ENCODE peak calls at places on chromosome 22, in four cellular contexts. J is heart right ventricle, T is tibial artery, B is left ventricle myocardium inferior. W is an unnamed sample. For H3K27me3, the result is how much of the 10 kb centered on the place peaks cover.

GRCh38 chr22:25853078-25853477 is 111.1 kb downstream of the MYO18B start:
- DNase-seq in B (no peak), T (no peak), J (no peak), W (no peak)

GRCh38 chr22:45970709-45971388 is 6.1 kb downstream of the WNT7B start:
- DNase-seq in J (no peak), B (no peak), T (no peak), W (no peak)

GRCh38 chr22:26615149-26615548 is 2.7 kb downstream of the CRYBB1 start:
- DNase-seq in T (no peak), J (no peak), B (no peak), W (no peak)

GRCh38 chr22:42289671-42290269 is 19.3 kb upstream of the TCF20 start:
- DNase-seq in T (no peak), J (no peak), B (no peak), W (no peak)

GRCh38 chr22:26097840-26098239 is 71.4 kb upstream of the SEZ6L start:
- DNase-seq in J (no peak), B (no peak), T (no peak), W (no peak)

GRCh38 chr22:45925811-45926351 is 51.1 kb downstream of the WNT7B start:
- DNase-seq in B (no peak), J (no peak), T (no peak), W (no peak)

GRCh38 chr22:29030618-29031235 is 30.9 kb downstream of the C22orf31 start:
- DNase-seq in T (peak), B (peak), J (peak), W (peak)

GRCh38 chr22:18033204-18033998 is 9.0 kb upstream of the MICAL3 start:
- DNase-seq in B (no peak), J (no peak), T (no peak), W (no peak)

GRCh38 chr22:27876684-27877083 is 42.4 kb downstream of the PITPNB start:
- DNase-seq in B (no peak), J (no peak), T (no peak), W (no peak)

GRCh38 chr22:19870153-19871022 is 15.7 kb upstream of the GNB1L start:
- DNase-seq in T (peak), J (no peak), B (no peak), W (no peak)

GRCh38 chr22:22196018-22196533 is 48.5 kb upstream of the VPREB1 start:
- DNase-seq in B (no peak), J (no peak), T (no peak), W (no peak)

GRCh38 chr22:34620832-34621231 is 445.1 kb upstream of the ISX start:
- DNase-seq in T (no peak), B (no peak), J (no peak), W (no peak)

GRCh38 chr22:20061481-20061861 is 18.6 kb upstream of the DGCR8 start:
- DNase-seq in B (no peak), J (no peak), T (no peak), W (no peak)

GRCh38 chr22:45683248-45683647 is 11.6 kb downstream of the ATXN10 start:
- DNase-seq in T (no peak), J (no peak), B (no peak), W (no peak)

GRCh38 chr22:20015971-20016733 is 471 bp downstream of the ARVCF start:
- DNase-seq in B (no peak), J (no peak), T (no peak), W (no peak)

GRCh38 chr22:38465673-38466490 is 2.0 kb upstream of the KDELR3 start:
- DNase-seq in T (no peak), J (no peak), B (no peak), W (no peak)

GRCh38 chr22:22141771-22142591 is 102.6 kb upstream of the VPREB1 start:
- DNase-seq in J (no peak), T (no peak), B (no peak), W (no peak)

GRCh38 chr22:45413368-45414211 is at the start of the genes RIBC2 and SMC1B:
- DNase-seq in B (peak), J (peak), T (peak), W (peak)

GRCh38 chr22:45996241-45997076 is 19.5 kb upstream of the WNT7B start:
- DNase-seq in T (peak), B (peak), J (peak), W (no peak)

GRCh38 chr22:46107753-46108563 is 42.4 kb upstream of the PPARA start:
- DNase-seq in J (no peak), B (no peak), T (no peak), W (no peak)

GRCh38 chr22:20117656-20118571 is 888 bp upstream of the TRMT2A start:
- DNase-seq in T (no peak), J (peak), B (peak), W (no peak)

GRCh38 chr22:17258015-17258827 is 39.0 kb upstream of the ADA2 start:
- DNase-seq in B (peak), T (no peak), J (peak), W (peak)

GRCh38 chr22:18024276-18024939 is at the start of gene MICAL3:
- DNase-seq in J (no peak), B (peak), T (no peak), W (peak)

GRCh38 chr22:25368271-25368670 is 148.8 kb downstream of the CRYBB2 start:
- DNase-seq in J (no peak), B (no peak), T (no peak), W (peak)

GRCh38 chr22:18104566-18104965 is 6.0 kb upstream of the TUBA8 start:
- DNase-seq in B (no peak), T (no peak), J (no peak), W (no peak)

GRCh38 chr22:25840883-25841282 is 98.9 kb downstream of the MYO18B start:
- DNase-seq in J (no peak), B (no peak), T (no peak), W (no peak)

GRCh38 chr22:33006220-33006954 is 51.8 kb downstream of the SYN3 start:
- DNase-seq in J (no peak), T (no peak), B (no peak), W (no peak)

GRCh38 chr22:42680648-42681047 is 31.5 kb upstream of the CYB5R3 start:
- DNase-seq in J (no peak), B (no peak), T (no peak), W (no peak)

GRCh38 chr22:45246060-45246985 is 5.6 kb upstream of the KIAA0930 start:
- DNase-seq in T (no peak), J (no peak), B (no peak), W (peak)

GRCh38 chr22:43887391-43887790 is 4.4 kb downstream of the PNPLA5 start:
- DNase-seq in B (no peak), T (no peak), J (no peak), W (no peak)
- H3K27me3 ChIP-seq in B (half or more), T (under half), J (under half), W (under half)

GRCh38 chr22:41197046-41197807 is 7.9 kb upstream of the L3MBTL2 start:
- DNase-seq in T (peak), J (peak), B (peak), W (peak)
- TF ChIP-seq CTCF in T (no peak), J (peak), B (peak), W (no peak)

DNA sequence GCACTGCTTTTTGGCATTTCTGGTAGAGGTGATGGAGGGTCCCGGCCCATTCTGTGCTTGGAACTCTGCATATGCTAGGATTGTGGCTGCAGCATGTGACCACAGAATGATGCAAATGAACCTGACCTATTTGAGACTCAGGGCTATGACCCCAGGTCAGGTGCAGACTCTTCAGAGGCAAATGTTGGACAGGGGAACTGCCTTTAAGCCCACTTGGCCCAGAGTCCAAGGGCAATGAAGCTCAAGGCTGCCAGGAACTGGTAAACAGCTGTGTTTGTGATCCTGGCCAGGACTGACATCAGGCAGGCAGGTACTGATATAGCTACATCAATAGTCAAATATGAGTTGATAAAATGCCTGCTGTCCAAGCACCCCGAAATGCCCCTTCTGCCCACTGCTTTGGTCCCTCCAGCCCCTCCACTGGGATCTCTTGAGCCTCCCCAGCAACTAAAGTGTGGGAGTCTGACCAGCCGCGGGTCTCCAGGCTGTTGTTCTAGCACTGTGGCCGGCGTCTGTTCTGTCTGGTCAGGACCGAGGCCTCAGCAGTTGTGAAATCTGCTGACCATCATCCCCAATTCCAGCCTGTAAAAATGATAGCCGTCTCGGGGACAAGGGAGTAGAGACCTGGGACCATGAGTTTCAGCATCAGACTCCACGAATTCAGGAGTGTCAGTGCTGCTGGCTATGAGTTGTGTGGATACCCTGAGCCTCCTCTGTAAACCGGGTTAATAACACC is 82.4 kb upstream of the EIF3D start:
- DNase-seq in T (no peak), J (peak), B (peak), W (no peak)
- H3K27me3 ChIP-seq in T (under half), J (under half), B (half or more), W (under half)

GRCh38 chr22:30559889-30560288 is 13.3 kb upstream of the SEC14L6 start:
- DNase-seq in T (no peak), B (no peak), J (no peak), W (no peak)

GRCh38 chr22:30557243-30557642 is 10.7 kb upstream of the SEC14L6 start:
- DNase-seq in B (no peak), J (no peak), T (no peak), W (no peak)

GRCh38 chr22:30555282-30556210 is 9.0 kb upstream of the SEC14L6 start:
- DNase-seq in B (no peak), J (no peak), T (no peak), W (no peak)

GRCh38 chr22:30553971-30554370 is 7.4 kb upstream of the SEC14L6 start:
- DNase-seq in J (no peak), T (no peak), B (no peak), W (no peak)

GRCh38 chr22:30556388-30556787 is 9.8 kb upstream of the SEC14L6 start:
- DNase-seq in B (no peak), T (no peak), J (no peak), W (no peak)
- TF ChIP-seq CTCF in B (no peak), T (no peak), J (no peak), W (no peak)

DNA sequence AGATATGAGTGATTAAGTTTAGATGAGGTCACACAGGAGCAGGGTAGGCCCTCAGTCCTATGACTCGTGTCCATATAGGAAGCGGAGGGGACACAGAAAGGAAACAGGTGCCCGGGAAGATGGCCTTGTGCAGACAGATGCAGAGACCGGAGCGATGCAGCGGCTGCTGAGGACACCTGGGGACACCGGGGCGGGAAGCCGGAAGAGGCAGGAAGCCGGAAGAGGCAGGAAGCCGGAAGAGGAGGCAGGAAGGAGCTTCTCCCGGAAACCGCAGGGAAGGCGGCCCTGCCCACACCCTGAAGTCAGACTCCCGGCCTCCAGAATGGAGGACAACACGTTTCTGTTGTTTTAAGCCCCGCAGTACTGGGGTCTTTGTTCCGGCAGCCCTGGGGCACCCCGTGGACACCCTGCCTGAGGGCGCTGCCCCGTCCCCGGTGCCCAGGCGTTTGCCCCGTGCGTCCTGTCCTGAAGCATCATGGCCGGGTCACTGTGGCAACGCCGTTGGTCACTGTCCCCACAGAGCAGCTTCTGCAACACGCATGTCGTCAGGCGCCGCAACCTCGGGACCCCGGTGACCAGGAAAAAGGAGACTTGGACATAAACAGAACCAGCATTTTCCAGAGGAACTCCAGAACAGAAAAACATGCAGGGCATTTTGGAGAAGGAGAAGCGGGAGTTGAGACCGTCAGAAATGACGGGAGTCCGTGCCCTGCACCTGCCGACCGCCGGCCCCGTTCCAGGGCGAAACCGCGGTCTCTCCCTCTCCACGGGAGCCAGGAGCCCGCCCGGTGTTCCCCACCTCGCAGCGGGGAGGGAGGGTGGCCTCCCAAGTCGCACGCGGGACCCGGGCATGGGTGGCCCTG is 103.4 kb downstream of the BRD1 start:
- DNase-seq in B (no peak), J (no peak), T (no peak), W (no peak)
- H3K27me3 ChIP-seq in B (half or more), J (half or more), T (under half), W (under half)

DNA sequence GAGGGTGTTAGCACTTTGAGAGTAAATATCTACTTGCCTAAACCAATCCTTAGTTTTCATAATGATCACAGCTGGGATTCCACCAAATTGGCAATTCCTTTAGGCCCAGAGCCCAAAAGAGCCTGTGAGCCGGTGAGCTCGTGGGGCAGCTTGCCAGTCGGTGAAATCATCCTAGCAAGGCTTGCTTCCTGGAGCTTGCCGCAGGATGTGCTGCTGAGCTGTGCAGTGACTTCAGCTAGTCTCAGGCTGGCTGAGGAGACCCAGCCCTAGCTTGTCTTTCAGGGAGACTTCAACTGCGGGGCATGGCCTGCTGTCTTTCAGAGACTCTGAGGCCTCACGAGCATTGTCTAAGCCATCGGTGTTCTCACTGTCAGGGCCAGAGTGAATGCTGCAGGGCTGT is 73.6 kb upstream of the SUSD2 start:
- DNase-seq in J (peak), B (peak), T (peak), W (peak)
- TF ChIP-seq CTCF in J (peak), B (peak), T (peak), W (peak)

W was measured in prostate gland.